ENCODE peak calls at places on chromosomes 13 and 19, in nine cellular contexts. One of them, this sample, is unnamed. For H3K36me3, the result is how much of the 10 kb centered on the place peaks cover.

GRCh38 chr13:28478127-28478526 is 16.8 kb downstream of the FLT1 start:
- DNase-seq in IMR-90: peak
- DNase-seq in colonic mucosa: no peak
- DNase-seq in thyroid gland: no peak
- DNase-seq in cardiac muscle cell: no peak
- DNase-seq in ovary: no peak
- DNase-seq in thoracic aorta: no peak
- DNase-seq in pancreas: no peak
- DNase-seq in body of pancreas: no peak
- DNase-seq in this sample: no peak

GRCh38 chr19:1606138-1606651 is 933 bp upstream of the UQCR11 start:
- DNase-seq in IMR-90: no peak
- DNase-seq in colonic mucosa: no peak
- DNase-seq in thyroid gland: no peak
- DNase-seq in cardiac muscle cell: no peak
- DNase-seq in ovary: no peak
- DNase-seq in thoracic aorta: no peak
- DNase-seq in pancreas: peak
- DNase-seq in body of pancreas: no peak
- DNase-seq in this sample: no peak

GRCh38 chr13:99498304-99499161 is 2.7 kb upstream of the TM9SF2 start:
- DNase-seq in IMR-90: peak
- DNase-seq in colonic mucosa: peak
- DNase-seq in thyroid gland: peak
- DNase-seq in cardiac muscle cell: peak
- DNase-seq in ovary: peak
- DNase-seq in thoracic aorta: peak
- DNase-seq in pancreas: peak
- DNase-seq in body of pancreas: peak
- DNase-seq in this sample: peak

GRCh38 chr13:91632071-91632470 is 233.7 kb downstream of the GPC5 start:
- DNase-seq in IMR-90: peak
- DNase-seq in colonic mucosa: no peak
- DNase-seq in thyroid gland: no peak
- DNase-seq in cardiac muscle cell: no peak
- DNase-seq in ovary: no peak
- DNase-seq in thoracic aorta: no peak
- DNase-seq in pancreas: no peak
- DNase-seq in body of pancreas: no peak
- DNase-seq in this sample: peak

GRCh38 chr13:70923863-70924752 is 815.9 kb upstream of the KLHL1 start:
- DNase-seq in IMR-90: no peak
- DNase-seq in colonic mucosa: no peak
- DNase-seq in thyroid gland: no peak
- DNase-seq in cardiac muscle cell: no peak
- DNase-seq in ovary: no peak
- DNase-seq in thoracic aorta: no peak
- DNase-seq in pancreas: peak
- DNase-seq in body of pancreas: no peak
- DNase-seq in this sample: no peak

GRCh38 chr13:48233097-48233885 is at the start of gene ITM2B:
- DNase-seq in IMR-90: peak
- DNase-seq in colonic mucosa: peak
- DNase-seq in thyroid gland: peak
- DNase-seq in cardiac muscle cell: peak
- DNase-seq in ovary: peak
- DNase-seq in thoracic aorta: no peak
- DNase-seq in pancreas: peak
- DNase-seq in body of pancreas: peak
- DNase-seq in this sample: peak

GRCh38 chr19:50568321-50569022 is at the start of gene LRRC4B:
- DNase-seq in IMR-90: no peak
- DNase-seq in colonic mucosa: no peak
- DNase-seq in thyroid gland: no peak
- DNase-seq in cardiac muscle cell: peak
- DNase-seq in ovary: no peak
- DNase-seq in thoracic aorta: no peak
- DNase-seq in pancreas: no peak
- DNase-seq in body of pancreas: no peak
- DNase-seq in this sample: no peak

GRCh38 chr13:20711301-20712044 is 8.0 kb downstream of the IL17D start:
- DNase-seq in IMR-90: no peak
- DNase-seq in colonic mucosa: no peak
- DNase-seq in thyroid gland: no peak
- DNase-seq in cardiac muscle cell: peak
- DNase-seq in ovary: no peak
- DNase-seq in thoracic aorta: no peak
- DNase-seq in pancreas: no peak
- DNase-seq in body of pancreas: no peak
- DNase-seq in this sample: no peak

GRCh38 chr13:72379581-72379980 is 347.8 kb downstream of the MZT1 start:
- DNase-seq in IMR-90: no peak
- DNase-seq in colonic mucosa: no peak
- DNase-seq in thyroid gland: no peak
- DNase-seq in cardiac muscle cell: peak
- DNase-seq in ovary: no peak
- DNase-seq in thoracic aorta: no peak
- DNase-seq in pancreas: no peak
- DNase-seq in body of pancreas: no peak
- DNase-seq in this sample: peak
- TF ChIP-seq CTCF in IMR-90: no peak
- TF ChIP-seq CTCF in colonic mucosa: no peak
- TF ChIP-seq CTCF in thyroid gland: no peak
- TF ChIP-seq CTCF in cardiac muscle cell: no peak
- TF ChIP-seq CTCF in ovary: no peak
- TF ChIP-seq CTCF in thoracic aorta: no peak
- TF ChIP-seq CTCF in pancreas: no peak
- TF ChIP-seq CTCF in body of pancreas: no peak
- TF ChIP-seq CTCF in this sample: no peak

GRCh38 chr13:50382951-50383350 is 367.7 kb downstream of the KCNRG start:
- DNase-seq in IMR-90: no peak
- DNase-seq in colonic mucosa: no peak
- DNase-seq in thyroid gland: no peak
- DNase-seq in cardiac muscle cell: no peak
- DNase-seq in ovary: no peak
- DNase-seq in thoracic aorta: no peak
- DNase-seq in pancreas: no peak
- DNase-seq in body of pancreas: no peak
- DNase-seq in this sample: no peak

GRCh38 chr13:50382511-50382910 is 367.3 kb downstream of the KCNRG start:
- DNase-seq in IMR-90: no peak
- DNase-seq in colonic mucosa: no peak
- DNase-seq in thyroid gland: no peak
- DNase-seq in cardiac muscle cell: no peak
- DNase-seq in ovary: no peak
- DNase-seq in thoracic aorta: no peak
- DNase-seq in pancreas: no peak
- DNase-seq in body of pancreas: no peak
- DNase-seq in this sample: no peak

GRCh38 chr13:50386527-50387123 is 371.4 kb downstream of the KCNRG start:
- DNase-seq in IMR-90: peak
- DNase-seq in colonic mucosa: no peak
- DNase-seq in thyroid gland: peak
- DNase-seq in cardiac muscle cell: peak
- DNase-seq in ovary: no peak
- DNase-seq in thoracic aorta: no peak
- DNase-seq in pancreas: no peak
- DNase-seq in body of pancreas: no peak
- DNase-seq in this sample: no peak

GRCh38 chr13:50387124-50387581 is 371.9 kb downstream of the KCNRG start:
- DNase-seq in IMR-90: peak
- DNase-seq in colonic mucosa: peak
- DNase-seq in thyroid gland: peak
- DNase-seq in cardiac muscle cell: no peak
- DNase-seq in ovary: peak
- DNase-seq in thoracic aorta: no peak
- DNase-seq in pancreas: peak
- DNase-seq in body of pancreas: peak
- DNase-seq in this sample: peak

GRCh38 chr13:50384724-50385123 is 369.5 kb downstream of the KCNRG start:
- DNase-seq in IMR-90: no peak
- DNase-seq in colonic mucosa: no peak
- DNase-seq in thyroid gland: no peak
- DNase-seq in cardiac muscle cell: no peak
- DNase-seq in ovary: no peak
- DNase-seq in thoracic aorta: no peak
- DNase-seq in pancreas: no peak
- DNase-seq in body of pancreas: no peak
- DNase-seq in this sample: no peak
- H3K4me3 ChIP-seq in IMR-90: no peak
- H3K4me3 ChIP-seq in colonic mucosa: no peak
- H3K4me3 ChIP-seq in thyroid gland: no peak
- H3K4me3 ChIP-seq in cardiac muscle cell: no peak
- H3K4me3 ChIP-seq in ovary: no peak
- H3K4me3 ChIP-seq in thoracic aorta: no peak
- H3K4me3 ChIP-seq in pancreas: no peak
- H3K4me3 ChIP-seq in body of pancreas: no peak
- H3K4me3 ChIP-seq in this sample: no peak

DNA sequence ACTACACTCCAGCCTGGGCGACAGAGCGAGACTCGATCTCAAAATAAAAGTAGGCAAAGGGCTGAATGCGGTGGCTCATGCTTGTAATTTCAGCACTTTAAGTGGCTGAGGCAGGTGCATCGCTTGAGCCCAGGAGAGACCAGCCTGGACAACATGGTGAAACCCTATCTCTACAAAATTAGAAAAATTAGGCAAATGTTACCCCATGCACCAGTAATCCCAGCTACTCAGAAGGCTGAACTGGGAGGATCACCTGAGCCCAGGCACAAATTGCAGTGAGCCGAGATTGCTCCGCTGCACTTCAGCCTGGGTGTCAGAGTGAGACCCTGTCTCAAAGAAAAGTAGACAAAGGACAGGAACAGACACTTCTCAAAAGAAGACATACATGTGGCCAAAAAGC is 9.9 kb upstream of the LGALS13 start:
- DNase-seq in IMR-90: no peak
- DNase-seq in colonic mucosa: no peak
- DNase-seq in thyroid gland: no peak
- DNase-seq in cardiac muscle cell: no peak
- DNase-seq in ovary: no peak
- DNase-seq in thoracic aorta: no peak
- DNase-seq in pancreas: no peak
- DNase-seq in body of pancreas: no peak
- DNase-seq in this sample: no peak
- H3K36me3 ChIP-seq in IMR-90: under half
- H3K36me3 ChIP-seq in colonic mucosa: under half
- H3K36me3 ChIP-seq in thyroid gland: under half
- H3K36me3 ChIP-seq in cardiac muscle cell: under half
- H3K36me3 ChIP-seq in ovary: under half
- H3K36me3 ChIP-seq in thoracic aorta: under half
- H3K36me3 ChIP-seq in pancreas: under half
- H3K36me3 ChIP-seq in body of pancreas: under half
- H3K36me3 ChIP-seq in this sample: under half

GRCh38 chr19:11155373-11156120 is at the start of gene SPC24:
- DNase-seq in IMR-90: peak
- DNase-seq in colonic mucosa: peak
- DNase-seq in thyroid gland: peak
- DNase-seq in cardiac muscle cell: peak
- DNase-seq in ovary: peak
- DNase-seq in thoracic aorta: peak
- DNase-seq in pancreas: peak
- DNase-seq in body of pancreas: peak
- DNase-seq in this sample: peak
- TF ChIP-seq CTCF in IMR-90: peak
- TF ChIP-seq CTCF in colonic mucosa: no peak
- TF ChIP-seq CTCF in thyroid gland: no peak
- TF ChIP-seq CTCF in cardiac muscle cell: no peak
- TF ChIP-seq CTCF in ovary: no peak
- TF ChIP-seq CTCF in thoracic aorta: no peak
- TF ChIP-seq CTCF in pancreas: no peak
- TF ChIP-seq CTCF in body of pancreas: peak
- TF ChIP-seq CTCF in this sample: no peak

This sample was measured in bronchial epithelial cell.